ENCODE peak calls at places on chromosomes 11 and 22, in five cellular contexts. H is DMS153; J is H1; O is activated CD4-positive, CD25-positive, alpha-beta regulatory T cell; V is iris pigment epithelial cell. D is an unnamed sample.

GRCh38 chr22:44182591-44183588 is 2.2 kb downstream of the PARVG start:
- DNase-seq in H (no peak), J (no peak), O (peak), V (no peak), D (no peak)

GRCh38 chr11:114110948-114111347 is 51.4 kb downstream of the ZBTB16 start:
- DNase-seq in H (no peak), J (no peak), O (no peak), V (no peak), D (peak)

GRCh38 chr22:40434101-40434500 is 63.7 kb downstream of the SGSM3 start:
- DNase-seq in H (no peak), J (no peak), O (no peak), V (peak), D (peak)

GRCh38 chr11:66857234-66857926 is 516 bp downstream of the LRFN4 start:
- DNase-seq in H (no peak), J (peak), O (no peak), V (no peak), D (no peak)

GRCh38 chr11:2533642-2534115 is 88.9 kb downstream of the KCNQ1 start:
- DNase-seq in H (peak), J (peak), O (no peak), V (peak), D (peak)

GRCh38 chr11:64455436-64456261 is 96.7 kb downstream of the RPS6KA4 start:
- DNase-seq in H (no peak), J (no peak), O (no peak), V (no peak), D (no peak)

GRCh38 chr11:102780491-102780918 is at the start of gene MMP10:
- DNase-seq in H (peak), J (no peak), O (no peak), V (peak), D (peak)

GRCh38 chr22:50520826-50521453 is 4.5 kb downstream of the SCO2 start:
- DNase-seq in H (no peak), J (no peak), O (no peak), V (no peak), D (no peak)

GRCh38 chr11:133897331-133897650 is 52.0 kb upstream of the SPATA19 start:
- DNase-seq in H (no peak), J (peak), O (no peak), V (no peak), D (no peak)

GRCh38 chr22:30078320-30079311 is 1.6 kb upstream of the HORMAD2 start:
- DNase-seq in H (no peak), J (no peak), O (no peak), V (no peak), D (no peak)

GRCh38 chr11:65393513-65394079 is 7.2 kb downstream of the FRMD8 start:
- DNase-seq in H (no peak), J (no peak), O (no peak), V (no peak), D (no peak)

GRCh38 chr11:11691296-11692141 is 69.7 kb upstream of the GALNT18 start:
- DNase-seq in H (peak), J (peak), O (no peak), V (no peak), D (no peak)

GRCh38 chr11:126197277-126197939 is 14.0 kb downstream of the RPUSD4 start:
- DNase-seq in H (no peak), J (no peak), O (no peak), V (peak), D (no peak)

GRCh38 chr11:14578551-14578956 is 58.4 kb upstream of the PSMA1 start:
- DNase-seq in H (peak), J (no peak), O (no peak), V (peak), D (peak)

GRCh38 chr11:119378851-119379465 is 2.5 kb downstream of the USP2 start:
- DNase-seq in H (no peak), J (peak), O (no peak), V (no peak), D (no peak)

GRCh38 chr11:18853086-18853720 is 61.6 kb upstream of the PTPN5 start:
- DNase-seq in H (peak), J (peak), O (no peak), V (peak), D (peak)

GRCh38 chr11:34313099-34313517 is 44.7 kb downstream of the ABTB2 start:
- DNase-seq in H (no peak), J (no peak), O (no peak), V (no peak), D (no peak)

GRCh38 chr11:111528557-111528956 is 12.0 kb upstream of the LAYN start:
- DNase-seq in H (no peak), J (no peak), O (no peak), V (no peak), D (no peak)

GRCh38 chr11:123665321-123665720 is 10.9 kb upstream of the SCN3B start:
- DNase-seq in H (no peak), J (no peak), O (no peak), V (no peak), D (no peak)

GRCh38 chr11:12235080-12235479 is 124.7 kb downstream of the MICAL2 start:
- DNase-seq in H (no peak), J (no peak), O (no peak), V (no peak), D (no peak)

GRCh38 chr11:8075119-8075726 is 5.8 kb upstream of the TUB start:
- DNase-seq in H (no peak), J (no peak), O (no peak), V (no peak), D (no peak)

GRCh38 chr11:33449798-33450197 is 192.6 kb downstream of the HIPK3 start:
- DNase-seq in H (no peak), J (no peak), O (no peak), V (peak), D (no peak)

GRCh38 chr11:69383372-69383771 is 89.4 kb downstream of the MYEOV start:
- DNase-seq in H (no peak), J (no peak), O (no peak), V (no peak), D (no peak)

GRCh38 chr11:61049854-61050253 is 52.4 kb upstream of the CD5 start:
- DNase-seq in H (no peak), J (no peak), O (no peak), V (no peak), D (no peak)

GRCh38 chr11:69515271-69516245 is 34.1 kb downstream of the LINC01488 start:
- DNase-seq in H (no peak), J (no peak), O (no peak), V (no peak), D (no peak)

GRCh38 chr11:67464411-67465189 is 4.5 kb downstream of the TMEM134 start:
- DNase-seq in H (peak), J (peak), O (peak), V (peak), D (peak)

GRCh38 chr11:19951558-19952083 is 208.7 kb downstream of the DBX1 start:
- DNase-seq in H (peak), J (no peak), O (no peak), V (peak), D (peak)

GRCh38 chr11:66976048-66976467 is 954 bp downstream of the C11orf86 start:
- DNase-seq in H (no peak), J (peak), O (no peak), V (no peak), D (no peak)

GRCh38 chr11:70405679-70406395 is 7.5 kb downstream of the CTTN start:
- DNase-seq in H (no peak), J (no peak), O (no peak), V (no peak), D (no peak)

GRCh38 chr22:36839356-36840073 is 21.3 kb upstream of the NCF4 start:
- DNase-seq in H (no peak), J (no peak), O (no peak), V (peak), D (peak)

GRCh38 chr11:15896544-15896943 is 459.8 kb downstream of the SOX6 start:
- DNase-seq in H (no peak), J (no peak), O (no peak), V (no peak), D (no peak)

GRCh38 chr11:75562836-75563484 is 907 bp downstream of the SERPINH1 start:
- DNase-seq in H (no peak), J (peak), O (no peak), V (peak), D (peak)

GRCh38 chr11:102564110-102564509 is 33.6 kb upstream of the MMP7 start:
- DNase-seq in H (no peak), J (no peak), O (no peak), V (peak), D (peak)

GRCh38 chr22:45676024-45676423 is 4.4 kb downstream of the ATXN10 start:
- DNase-seq in H (no peak), J (no peak), O (no peak), V (no peak), D (no peak)

GRCh38 chr22:37806409-37807338 is 1.1 kb upstream of the GCAT start:
- DNase-seq in H (no peak), J (no peak), O (no peak), V (peak), D (peak)

GRCh38 chr22:25702046-25702445 is 39.9 kb upstream of the MYO18B start:
- DNase-seq in H (no peak), J (no peak), O (no peak), V (peak), D (peak)

GRCh38 chr22:26433805-26434204 is 4.7 kb downstream of the ASPHD2 start:
- DNase-seq in H (no peak), J (no peak), O (no peak), V (no peak), D (no peak)

GRCh38 chr11:73270089-73270854 is 1.9 kb upstream of the P2RY6 start:
- DNase-seq in H (no peak), J (no peak), O (no peak), V (no peak), D (no peak)

GRCh38 chr11:69385466-69385820 is 91.5 kb downstream of the MYEOV start:
- DNase-seq in H (no peak), J (no peak), O (no peak), V (no peak), D (no peak)

GRCh38 chr22:45304971-45305370 is 4.8 kb upstream of the FAM118A start:
- DNase-seq in H (no peak), J (no peak), O (no peak), V (peak), D (no peak)

D was measured in fibroblast of mammary gland.